ENCODE peak calls at places on chromosomes 5 and 9, in ten cellular contexts. C is effector memory CD4-positive, alpha-beta T cell; S is T-helper 17 cell; P is DMS153; D is OCI-LY7; R is heart right ventricle; N is M059J; F is HTR-8/SVneo; M is stimulated activated naive B cell treated with anti-CD40 and anti-IgM and Interleukin-4, amounts not matched to agents 10 μg/mL and 1 μg/mL and 100 μg/mL, for 72 hours; J is IMR-90. U is an unnamed sample.

GRCh38 chr9:82606761-82607382 is 456.1 kb downstream of the RASEF start:
- DNase-seq in R (peak), C (no peak), D (peak), N (peak), F (peak), M (peak), J (peak), S (no peak), P (no peak), U (peak)

GRCh38 chr9:2481216-2481615 is 140.4 kb upstream of the VLDLR start:
- DNase-seq in J (no peak), N (no peak), D (no peak), P (no peak), F (no peak), S (no peak), R (no peak), C (no peak), M (no peak), U (no peak)

GRCh38 chr5:151298465-151298864 is 5.1 kb downstream of the SLC36A3 start:
- DNase-seq in F (no peak), M (no peak), N (no peak), J (no peak), R (no peak), P (no peak), C (no peak), D (no peak), S (no peak), U (no peak)

GRCh38 chr5:956941-957729 is 51.5 kb upstream of the NKD2 start:
- DNase-seq in P (no peak), R (peak), S (no peak), J (peak), C (no peak), N (peak), D (no peak), M (peak), F (peak), U (no peak)

GRCh38 chr5:18112066-18112465 is 477.8 kb downstream of the TAF11L14 start:
- DNase-seq in P (no peak), D (no peak), N (no peak), R (no peak), J (no peak), M (no peak), C (no peak), F (no peak), S (no peak), U (no peak)

GRCh38 chr5:10467281-10468198 is 25.9 kb downstream of the ROPN1L start:
- DNase-seq in S (no peak), D (no peak), R (no peak), F (peak), C (no peak), N (peak), J (peak), M (no peak), P (no peak), U (no peak)

GRCh38 chr5:66307647-66308257 is 163.7 kb downstream of the SREK1 start:
- DNase-seq in D (peak), J (peak), S (no peak), M (no peak), N (peak), F (peak), C (no peak), P (peak), R (peak), U (peak)

GRCh38 chr9:73118898-73119554 is 32.6 kb upstream of the ANXA1 start:
- DNase-seq in S (no peak), F (peak), P (no peak), C (no peak), J (peak), M (no peak), D (no peak), N (peak), R (no peak), U (no peak)

GRCh38 chr5:111680737-111681413 is 76.1 kb downstream of the NREP start:
- DNase-seq in F (peak), R (peak), M (no peak), N (peak), S (no peak), C (no peak), D (no peak), J (peak), P (peak), U (peak)

GRCh38 chr9:38443597-38443996 is 19.3 kb upstream of the IGFBPL1 start:
- DNase-seq in R (no peak), C (no peak), F (no peak), D (no peak), N (no peak), J (no peak), M (no peak), S (no peak), P (no peak), U (no peak)

GRCh38 chr5:54295658-54296276 is 14.6 kb downstream of the ARL15 start:
- DNase-seq in D (peak), S (no peak), J (no peak), P (no peak), C (no peak), N (no peak), F (no peak), M (no peak), R (peak), U (peak)

GRCh38 chr9:75235632-75236031 is 147.3 kb downstream of the OSTF1 start:
- DNase-seq in C (no peak), S (no peak), F (no peak), J (no peak), N (no peak), M (no peak), D (peak), P (no peak), R (no peak), U (no peak)

GRCh38 chr9:135183069-135183468 is 95.6 kb downstream of the OLFM1 start:
- DNase-seq in P (no peak), R (no peak), M (no peak), J (no peak), S (no peak), D (no peak), N (no peak), C (no peak), F (no peak), U (no peak)

GRCh38 chr5:5126444-5126843 is 13.7 kb upstream of the ADAMTS16 start:
- DNase-seq in P (no peak), M (no peak), F (peak), D (no peak), J (no peak), N (peak), S (no peak), C (no peak), R (no peak), U (no peak)

GRCh38 chr9:131367445-131367844 is 26.4 kb upstream of the PRRC2B start:
- DNase-seq in N (no peak), P (no peak), S (no peak), D (no peak), M (no peak), C (no peak), J (no peak), F (no peak), R (no peak), U (no peak)

GRCh38 chr5:12743582-12743981 is 839.3 kb upstream of the CTNND2 start:
- DNase-seq in S (no peak), C (no peak), D (no peak), R (no peak), F (no peak), N (no peak), J (no peak), M (no peak), P (no peak), U (no peak)

GRCh38 chr9:134545213-134546211 is 96.1 kb upstream of the COL5A1 start:
- DNase-seq in F (no peak), D (no peak), R (no peak), S (no peak), J (peak), N (no peak), C (no peak), M (no peak), P (no peak), U (no peak)

GRCh38 chr9:7284517-7284916 is 515.1 kb downstream of the DMAC1 start:
- DNase-seq in J (no peak), D (no peak), M (no peak), F (no peak), C (no peak), N (no peak), P (no peak), S (no peak), R (no peak), U (no peak)

GRCh38 chr5:151205411-151205810 is 18.5 kb downstream of the CCDC69 start:
- DNase-seq in C (no peak), F (no peak), N (no peak), S (no peak), J (no peak), P (no peak), D (no peak), R (no peak), M (no peak), U (no peak)

GRCh38 chr9:136968333-136969127 is 8.8 kb upstream of the PTGDS start:
- DNase-seq in R (no peak), C (no peak), D (no peak), M (no peak), S (no peak), F (no peak), J (no peak), N (no peak), P (no peak), U (no peak)

GRCh38 chr5:139419793-139420192 is 15.9 kb upstream of the SPATA24 start:
- DNase-seq in P (no peak), F (no peak), S (no peak), M (no peak), D (no peak), N (no peak), C (no peak), J (no peak), R (no peak), U (no peak)

GRCh38 chr5:159022178-159022556 is 77.5 kb downstream of the EBF1 start:
- DNase-seq in C (no peak), P (no peak), D (no peak), S (no peak), F (no peak), R (peak), M (no peak), N (peak), J (peak), U (no peak)

GRCh38 chr5:1464096-1464446 is 18.8 kb upstream of the SLC6A3 start:
- DNase-seq in D (no peak), N (no peak), P (no peak), M (no peak), C (no peak), R (no peak), S (no peak), J (no peak), F (no peak), U (no peak)

GRCh38 chr9:120663380-120663779 is 50.9 kb downstream of the MEGF9 start:
- DNase-seq in S (no peak), P (no peak), C (no peak), D (no peak), M (no peak), R (no peak), F (no peak), N (no peak), J (no peak), U (no peak)

GRCh38 chr5:118791986-118792734 is 196.2 kb downstream of the DTWD2 start:
- DNase-seq in N (peak), R (peak), S (no peak), F (peak), P (no peak), C (no peak), M (peak), J (peak), D (peak), U (peak)

GRCh38 chr5:160493806-160494317 is 72.2 kb downstream of the PTTG1 start:
- DNase-seq in N (no peak), J (no peak), S (no peak), D (no peak), F (no peak), P (no peak), R (no peak), C (no peak), M (no peak), U (no peak)

GRCh38 chr9:110842976-110843375 is 174.4 kb downstream of the MUSK start:
- DNase-seq in P (no peak), S (no peak), R (no peak), M (no peak), F (no peak), D (no peak), J (peak), N (no peak), C (no peak), U (no peak)

GRCh38 chr9:89367281-89367680 is 49.0 kb downstream of the SECISBP2 start:
- DNase-seq in D (no peak), C (no peak), R (no peak), S (no peak), M (no peak), P (no peak), F (no peak), J (no peak), N (no peak), U (no peak)

GRCh38 chr5:1106385-1107166 is 5.3 kb downstream of the SLC12A7 start:
- DNase-seq in D (no peak), F (no peak), S (no peak), N (no peak), R (no peak), J (no peak), C (no peak), M (no peak), P (no peak), U (no peak)

GRCh38 chr5:177431317-177432142 is 5.1 kb downstream of the GRK6 start:
- DNase-seq in N (no peak), M (peak), S (peak), F (no peak), P (no peak), R (no peak), C (peak), D (peak), J (no peak), U (no peak)

GRCh38 chr9:81595887-81596558 is 93.3 kb downstream of the TLE1 start:
- DNase-seq in N (no peak), J (no peak), D (no peak), F (no peak), R (no peak), P (peak), M (no peak), C (no peak), S (no peak), U (peak)

GRCh38 chr5:40680741-40681350 is 1.1 kb downstream of the PTGER4 start:
- DNase-seq in F (no peak), D (no peak), J (no peak), P (no peak), C (peak), N (no peak), M (no peak), R (no peak), S (peak), U (no peak)

GRCh38 chr5:58317009-58317408 is 142.9 kb downstream of the PLK2 start:
- DNase-seq in C (no peak), N (no peak), R (no peak), J (no peak), S (no peak), D (no peak), M (no peak), F (no peak), P (no peak), U (no peak)

GRCh38 chr5:40308867-40309266 is 370.8 kb upstream of the PTGER4 start:
- DNase-seq in R (no peak), C (no peak), P (no peak), D (no peak), S (no peak), J (no peak), N (no peak), F (no peak), M (no peak), U (no peak)

U was measured in NCI-H510A treated with DMSO at 0.1 percent for 48 hours.